ENCODE peak calls at places on chromosomes 5 and 9, in seven cellular contexts. C is stomach, S is colonic mucosa, Q is cardiac fibroblast, P is endothelial cell of umbilical vein, N is mucosa of descending colon, Y is IMR-90. R is an unnamed sample.

GRCh38 chr5:53173083-53173482 is 63.5 kb upstream of the MOCS2 start:
- DNase-seq in Y (no peak), P (no peak), Q (no peak), N (peak; percentile 24), C (peak; percentile 34), S (peak; percentile 23), R (no peak)

GRCh38 chr5:28397502-28397941 is 1359.1 kb upstream of the CDH9 start:
- DNase-seq in N (no peak), C (no peak), Y (no peak), S (no peak), P (no peak), Q (no peak), R (no peak)

GRCh38 chr5:14581891-14582796 is 552 bp downstream of the OTULINL start:
- DNase-seq in N (peak; percentile 85), Y (no peak), C (peak; percentile 74), S (peak; percentile 75), P (peak; percentile 15), Q (peak; percentile 16), R (no peak)

GRCh38 chr5:67085616-67086015 is 111.0 kb downstream of the CD180 start:
- DNase-seq in Q (no peak), C (no peak), S (no peak), N (no peak), P (no peak), Y (no peak), R (no peak)

GRCh38 chr5:124474821-124475220 is 271.6 kb downstream of the ZNF608 start:
- DNase-seq in N (no peak), P (no peak), Y (peak; percentile 3), Q (no peak), S (no peak), C (no peak), R (no peak)

GRCh38 chr9:112097712-112098688 is 77.1 kb downstream of the SUSD1 start:
- DNase-seq in C (peak; percentile 66), Q (peak; percentile 86), S (peak; percentile 77), N (peak; percentile 54), Y (peak; percentile 77), P (peak; percentile 76), R (peak; percentile 52)

GRCh38 chr5:155926011-155926410 is 401.0 kb upstream of the SGCD start:
- DNase-seq in P (no peak), N (no peak), Y (peak; percentile 41), S (no peak), C (no peak), Q (no peak), R (no peak)

GRCh38 chr5:115816226-115817042 is at the start of gene CDO1:
- DNase-seq in P (peak; percentile 53), S (no peak), N (peak; percentile 22), C (no peak), Q (peak; percentile 46), Y (peak; percentile 59), R (no peak)

GRCh38 chr5:170181902-170182301 is 50.9 kb upstream of the C5orf58 start:
- DNase-seq in Q (no peak), S (no peak), Y (no peak), N (no peak), C (no peak), P (no peak), R (no peak)

GRCh38 chr5:169934990-169935389 is 45.3 kb downstream of the INSYN2B start:
- DNase-seq in P (no peak), C (no peak), S (no peak), Y (peak; percentile 72), N (no peak), Q (peak; percentile 19), R (no peak)

GRCh38 chr5:174141398-174141797 is 95.9 kb downstream of the NSG2 start:
- DNase-seq in N (no peak), C (no peak), Q (no peak), S (no peak), P (no peak), Y (no peak), R (no peak)

GRCh38 chr9:94703488-94704140 is 22.9 kb upstream of the AOPEP start:
- DNase-seq in P (no peak), Y (no peak), Q (no peak), N (no peak), C (no peak), S (no peak), R (no peak)

GRCh38 chr5:165928971-165929370 is 2362.5 kb upstream of the WWC1 start:
- DNase-seq in P (no peak), N (no peak), S (no peak), Y (no peak), Q (no peak), C (no peak), R (no peak)

GRCh38 chr9:127112056-127112455 is 10.4 kb downstream of the ANGPTL2 start:
- DNase-seq in Y (no peak), C (peak; percentile 38), P (no peak), S (no peak), N (no peak), Q (no peak), R (no peak)

GRCh38 chr5:458547-459353 is 15.8 kb downstream of the EXOC3 start:
- DNase-seq in N (peak; percentile 13), P (peak; percentile 8), Q (peak; percentile 80), C (no peak), S (no peak), Y (peak; percentile 65), R (no peak)

GRCh38 chr9:81416476-81417298 is 272.7 kb downstream of the TLE1 start:
- DNase-seq in Y (peak; percentile 41), N (no peak), P (no peak), C (no peak), S (no peak), Q (peak; percentile 25), R (no peak)

GRCh38 chr5:149472399-149472798 is 78.8 kb downstream of the CSNK1A1 start:
- DNase-seq in N (no peak), P (no peak), Y (no peak), Q (no peak), S (no peak), C (no peak), R (no peak)

DNA sequence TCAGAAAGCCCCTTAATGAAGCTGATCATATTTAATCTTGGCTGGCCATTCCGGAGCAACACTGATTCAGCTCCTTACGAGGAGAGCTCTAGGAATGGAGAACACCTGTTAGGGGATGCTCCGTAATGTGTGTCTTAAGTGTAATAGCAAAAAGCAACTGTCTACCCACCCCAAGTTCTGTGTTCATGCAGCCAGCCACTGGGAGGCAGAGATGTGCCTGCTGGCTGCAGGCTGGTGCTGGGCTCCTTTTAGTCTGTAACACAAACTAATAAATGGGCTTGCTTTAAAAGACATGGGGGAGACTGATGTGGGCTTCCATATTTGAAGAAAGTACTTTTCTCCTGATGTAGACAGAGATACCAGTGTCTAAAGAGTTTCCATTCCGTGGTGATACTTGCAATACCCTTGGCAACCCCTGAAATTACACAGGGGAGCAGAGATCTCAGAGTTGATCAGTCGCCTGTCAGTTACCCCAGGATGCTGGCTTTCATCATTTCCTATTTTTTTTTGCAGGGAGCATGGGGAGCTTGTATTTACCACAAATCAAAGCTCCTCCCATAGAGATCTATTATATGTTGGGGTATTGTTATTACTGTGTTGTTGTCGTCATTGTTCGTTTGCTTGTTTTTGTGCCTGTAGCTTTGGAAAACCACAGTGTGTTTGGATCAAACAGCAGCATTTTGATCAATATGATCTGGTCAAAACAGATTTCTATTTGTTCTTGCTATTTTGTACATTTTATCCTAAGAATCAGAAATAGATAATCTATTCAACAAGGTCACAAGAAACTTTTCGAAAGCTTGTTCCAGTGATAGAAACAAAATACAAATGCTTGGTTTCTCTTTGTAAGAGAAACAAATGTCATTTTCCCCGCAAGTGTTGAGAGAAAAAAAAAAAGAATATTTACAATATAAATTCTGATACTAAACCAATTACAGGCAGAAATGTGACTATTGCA is 65.8 kb downstream of the MTX3 start:
- DNase-seq in C (no peak), N (no peak), S (no peak), Y (peak; percentile 41), P (no peak), Q (peak; percentile 28), R (no peak)
- TF ChIP-seq CTCF in C (no peak), N (no peak), S (no peak), Y (peak; percentile 46), P (no peak), Q (peak; percentile 41), R (peak; percentile 59)

DNA sequence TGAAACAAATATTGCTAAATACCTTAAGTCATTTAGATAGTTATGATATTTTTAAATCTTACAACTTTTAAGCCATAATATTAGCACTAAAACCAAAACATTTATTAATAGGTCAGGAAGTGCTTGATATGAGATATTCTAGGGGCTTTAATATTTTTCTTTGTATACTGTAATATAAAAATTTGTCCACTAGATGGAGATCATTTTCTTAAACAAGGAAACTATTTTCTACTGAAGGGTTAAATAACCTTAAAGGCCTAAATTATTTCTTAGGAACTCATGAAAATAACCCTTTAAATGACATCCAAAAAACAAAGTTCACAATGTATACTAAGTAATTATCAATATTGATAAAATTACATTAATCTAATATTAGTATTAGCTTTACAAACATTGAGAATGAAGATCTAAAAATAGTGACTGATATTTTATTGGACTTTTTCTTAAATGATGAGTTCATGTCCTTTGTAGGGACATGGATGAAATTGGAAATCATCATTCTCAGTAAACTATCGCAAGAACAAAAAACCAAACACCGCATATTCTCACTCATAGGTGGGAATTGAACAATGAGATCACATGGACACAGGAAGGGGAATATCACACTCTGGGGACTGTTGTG is 635.7 kb downstream of the RAB3C start:
- DNase-seq in N (no peak), S (no peak), Q (peak; percentile 36), P (peak; percentile 54), C (no peak), Y (peak; percentile 3), R (no peak)
- TF ChIP-seq CTCF in N (no peak), S (no peak), Q (peak; percentile 29), P (peak; percentile 2), C (peak; percentile 40), Y (peak; percentile 35), R (peak; percentile 47)

DNA sequence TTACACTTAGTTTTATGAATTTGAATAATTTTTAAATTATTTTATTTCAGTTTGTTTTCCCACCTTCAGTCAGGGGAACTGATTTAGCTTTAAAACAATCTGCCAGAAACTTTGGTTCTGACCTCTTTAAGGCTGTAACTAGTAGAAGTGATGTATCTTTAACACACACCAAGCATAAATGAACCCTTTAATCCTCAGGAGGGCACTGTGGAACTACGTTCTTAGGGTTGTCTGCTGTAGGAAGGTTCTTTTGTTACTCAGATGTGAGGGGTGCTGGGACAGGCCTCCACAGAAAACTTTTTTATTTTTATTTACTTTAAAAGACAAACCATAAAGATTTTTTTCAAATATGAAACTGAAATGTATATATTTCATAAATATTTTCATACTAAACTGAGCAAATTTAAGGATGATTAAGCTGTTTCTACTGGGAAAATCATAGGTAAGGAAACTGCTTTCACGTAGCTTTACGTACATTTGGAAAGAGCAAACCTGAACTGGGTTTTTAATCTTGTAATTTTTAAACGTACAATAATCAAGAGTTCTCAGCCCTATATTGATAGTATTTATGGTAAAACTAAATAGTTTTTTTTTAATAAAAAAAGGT is 5.3 kb downstream of the KLF4 start:
- DNase-seq in Q (peak; percentile 88), C (no peak), S (peak; percentile 64), Y (peak; percentile 81), P (peak; percentile 84), N (no peak), R (no peak)
- TF ChIP-seq CTCF in Q (peak; percentile 51), C (no peak), S (peak; percentile 34), Y (peak; percentile 66), P (peak; percentile 45), N (no peak), R (peak; percentile 60)

DNA sequence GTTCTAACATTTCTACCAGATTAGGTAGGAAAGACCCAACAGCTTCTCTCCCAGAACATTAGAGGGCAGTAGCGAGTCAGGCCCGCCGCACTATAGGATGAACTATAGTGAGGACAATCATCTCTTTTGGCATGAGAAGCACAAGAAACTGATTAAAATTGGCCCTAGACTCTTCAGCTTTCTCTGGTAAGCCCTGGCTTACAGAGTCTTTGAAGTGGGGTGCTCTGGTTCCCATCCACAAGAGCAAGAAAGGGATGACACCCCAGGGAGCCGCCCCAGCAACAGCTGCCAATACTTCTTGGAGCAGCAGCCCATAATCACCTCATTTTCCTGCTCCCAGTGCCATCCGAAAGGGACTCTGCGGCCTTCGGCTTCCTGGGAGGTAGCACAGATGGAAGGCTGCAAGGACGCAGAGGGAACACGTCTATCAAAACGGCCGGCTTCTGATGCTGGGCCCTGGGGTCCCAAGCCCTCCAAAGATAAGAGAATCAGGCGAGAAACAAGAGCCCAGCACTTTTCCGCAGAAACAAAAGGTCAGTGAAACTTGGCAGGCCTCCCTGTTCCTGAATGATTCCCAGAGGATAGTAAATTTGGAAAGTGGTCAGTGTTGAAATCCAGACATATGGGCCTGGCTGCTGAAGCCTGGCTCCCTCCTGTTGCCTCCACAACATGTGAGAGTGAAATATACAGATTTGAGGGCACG is 69.3 kb downstream of the HSD17B3 start:
- DNase-seq in P (peak; percentile 24), Y (peak; percentile 56), S (peak; percentile 43), C (no peak), Q (peak; percentile 69), N (peak; percentile 39), R (peak; percentile 48)
- TF ChIP-seq CTCF in P (peak; percentile 84), Y (peak; percentile 81), S (peak; percentile 74), C (peak; percentile 82), Q (peak; percentile 95), N (peak; percentile 62), R (peak; percentile 81)